ENCODE peak calls at places on chromosomes 5 and 9, in four cellular contexts. One of them, this sample, is unnamed.

GRCh38 chr5:144583493-144584154 is 413.0 kb downstream of the KCTD16 start:
- DNase-seq in coronary artery: no peak
- DNase-seq in activated CD8-positive, alpha-beta T cell treated with anti-CD3 and anti-CD28 coated beads for 36 hours: no peak
- DNase-seq in left lung: no peak
- DNase-seq in this sample: no peak

GRCh38 chr9:94108584-94108983 is 24.3 kb downstream of the PTPDC1 start:
- DNase-seq in coronary artery: no peak
- DNase-seq in activated CD8-positive, alpha-beta T cell treated with anti-CD3 and anti-CD28 coated beads for 36 hours: no peak
- DNase-seq in left lung: no peak
- DNase-seq in this sample: no peak

GRCh38 chr9:94017939-94018531 is 62.9 kb upstream of the BARX1 start:
- DNase-seq in coronary artery: no peak
- DNase-seq in activated CD8-positive, alpha-beta T cell treated with anti-CD3 and anti-CD28 coated beads for 36 hours: no peak
- DNase-seq in left lung: no peak
- DNase-seq in this sample: no peak

GRCh38 chr5:153860482-153860881 is 178.2 kb downstream of the FAM114A2 start:
- DNase-seq in coronary artery: no peak
- DNase-seq in activated CD8-positive, alpha-beta T cell treated with anti-CD3 and anti-CD28 coated beads for 36 hours: no peak
- DNase-seq in left lung: no peak
- DNase-seq in this sample: no peak

GRCh38 chr5:151351675-151352074 is 4.3 kb upstream of the SLC36A2 start:
- DNase-seq in coronary artery: no peak
- DNase-seq in activated CD8-positive, alpha-beta T cell treated with anti-CD3 and anti-CD28 coated beads for 36 hours: no peak
- DNase-seq in left lung: no peak
- DNase-seq in this sample: no peak

GRCh38 chr9:76905661-76905983 is 292 bp downstream of the PRUNE2 start:
- DNase-seq in coronary artery: no peak
- DNase-seq in activated CD8-positive, alpha-beta T cell treated with anti-CD3 and anti-CD28 coated beads for 36 hours: no peak
- DNase-seq in left lung: no peak
- DNase-seq in this sample: no peak

GRCh38 chr9:114958021-114958846 is 27.8 kb upstream of the TNFSF8 start:
- DNase-seq in coronary artery: peak; percentile 74
- DNase-seq in activated CD8-positive, alpha-beta T cell treated with anti-CD3 and anti-CD28 coated beads for 36 hours: peak; percentile 75
- DNase-seq in left lung: peak; percentile 74
- DNase-seq in this sample: peak; percentile 93

GRCh38 chr5:109298794-109299193 is 111.0 kb downstream of the PJA2 start:
- DNase-seq in coronary artery: no peak
- DNase-seq in activated CD8-positive, alpha-beta T cell treated with anti-CD3 and anti-CD28 coated beads for 36 hours: no peak
- DNase-seq in left lung: no peak
- DNase-seq in this sample: no peak

GRCh38 chr5:128857061-128857677 is 108.1 kb upstream of the SLC27A6 start:
- DNase-seq in coronary artery: no peak
- DNase-seq in activated CD8-positive, alpha-beta T cell treated with anti-CD3 and anti-CD28 coated beads for 36 hours: no peak
- DNase-seq in left lung: no peak
- DNase-seq in this sample: no peak

GRCh38 chr5:94243612-94244011 is 374.8 kb downstream of the KIAA0825 start:
- DNase-seq in coronary artery: no peak
- DNase-seq in activated CD8-positive, alpha-beta T cell treated with anti-CD3 and anti-CD28 coated beads for 36 hours: no peak
- DNase-seq in left lung: no peak
- DNase-seq in this sample: no peak

DNA sequence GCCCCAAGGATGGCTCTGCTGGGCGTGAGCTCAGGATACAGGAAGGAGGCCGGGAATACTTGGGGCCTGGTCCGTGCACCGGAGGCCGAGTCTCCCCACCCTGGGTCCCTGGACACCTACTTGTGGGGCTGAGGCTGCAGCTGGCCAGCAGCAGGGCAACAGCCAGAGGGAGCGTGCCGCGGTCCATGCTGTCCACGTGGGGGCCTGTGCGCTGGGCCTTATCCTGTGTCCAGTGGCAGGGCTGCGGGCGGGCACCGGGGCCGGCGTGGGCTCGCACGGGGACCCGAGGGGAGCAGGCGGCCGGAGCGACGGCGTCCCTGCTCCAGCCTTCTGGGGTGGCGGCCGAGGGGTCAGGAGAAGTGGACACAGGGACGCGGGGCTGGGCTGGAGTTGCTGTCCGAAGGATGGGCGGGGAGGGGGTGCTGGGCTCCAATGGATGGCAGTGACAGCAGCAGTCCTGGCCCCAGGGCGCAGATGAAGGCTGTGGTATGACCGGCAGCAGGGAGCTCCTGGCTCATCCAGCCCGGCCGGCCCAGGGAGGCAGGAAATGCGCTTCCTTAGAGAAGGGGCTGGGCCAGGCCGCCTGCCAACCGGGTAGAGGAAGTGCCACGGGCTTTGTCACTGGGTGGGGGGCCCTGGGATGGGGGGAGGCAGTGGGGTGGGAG is at the start of gene ENG:
- DNase-seq in coronary artery: no peak
- DNase-seq in activated CD8-positive, alpha-beta T cell treated with anti-CD3 and anti-CD28 coated beads for 36 hours: peak; percentile 38
- DNase-seq in left lung: peak; percentile 82
- DNase-seq in this sample: peak; percentile 59
- TF ChIP-seq CTCF in coronary artery: no peak
- TF ChIP-seq CTCF in activated CD8-positive, alpha-beta T cell treated with anti-CD3 and anti-CD28 coated beads for 36 hours: no peak
- TF ChIP-seq CTCF in left lung: no peak
- TF ChIP-seq CTCF in this sample: peak; percentile 25

DNA sequence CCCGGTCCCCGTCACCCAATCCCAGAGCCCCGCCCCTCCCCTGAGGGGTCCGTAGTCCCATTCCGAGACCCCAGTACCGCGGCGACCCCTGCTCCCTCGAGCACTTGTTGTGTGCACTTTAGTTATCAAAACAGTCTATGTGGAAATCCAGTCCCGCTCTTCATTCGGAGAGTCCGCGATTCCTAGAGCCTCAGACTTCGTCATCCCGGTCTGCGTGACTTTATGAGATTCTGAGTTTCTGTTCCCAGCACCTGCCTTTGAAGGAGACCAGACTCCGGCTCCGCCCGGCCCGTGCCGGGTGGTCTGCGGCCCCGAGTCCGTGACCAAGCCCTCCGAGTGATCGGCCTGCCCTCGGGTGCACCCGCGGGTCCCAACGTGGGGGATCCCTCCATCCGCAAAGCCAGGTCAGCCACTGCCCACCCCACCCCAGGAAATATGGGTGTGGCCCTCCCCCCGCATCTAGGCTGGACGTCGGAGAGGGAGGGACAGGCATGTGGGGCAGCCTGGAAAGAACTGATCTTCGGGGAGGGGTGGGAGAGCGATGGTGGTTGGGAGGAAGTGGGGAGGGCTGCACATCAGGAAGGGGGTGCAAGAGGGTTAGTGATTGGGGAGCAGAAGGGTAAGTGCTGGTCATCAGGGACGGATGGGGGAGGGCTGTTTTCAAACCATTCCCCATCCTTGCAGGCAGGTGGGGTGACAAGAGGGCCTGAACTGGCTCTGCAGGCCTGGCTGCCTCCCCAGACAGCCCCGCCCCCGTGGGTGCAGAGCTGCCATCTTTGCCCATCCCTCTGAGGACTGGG is 571 bp downstream of the LRSAM1 start:
- DNase-seq in coronary artery: peak; percentile 84
- DNase-seq in activated CD8-positive, alpha-beta T cell treated with anti-CD3 and anti-CD28 coated beads for 36 hours: peak; percentile 73
- DNase-seq in left lung: peak; percentile 57
- DNase-seq in this sample: no peak
- TF ChIP-seq CTCF in coronary artery: no peak
- TF ChIP-seq CTCF in activated CD8-positive, alpha-beta T cell treated with anti-CD3 and anti-CD28 coated beads for 36 hours: no peak
- TF ChIP-seq CTCF in left lung: no peak
- TF ChIP-seq CTCF in this sample: no peak

DNA sequence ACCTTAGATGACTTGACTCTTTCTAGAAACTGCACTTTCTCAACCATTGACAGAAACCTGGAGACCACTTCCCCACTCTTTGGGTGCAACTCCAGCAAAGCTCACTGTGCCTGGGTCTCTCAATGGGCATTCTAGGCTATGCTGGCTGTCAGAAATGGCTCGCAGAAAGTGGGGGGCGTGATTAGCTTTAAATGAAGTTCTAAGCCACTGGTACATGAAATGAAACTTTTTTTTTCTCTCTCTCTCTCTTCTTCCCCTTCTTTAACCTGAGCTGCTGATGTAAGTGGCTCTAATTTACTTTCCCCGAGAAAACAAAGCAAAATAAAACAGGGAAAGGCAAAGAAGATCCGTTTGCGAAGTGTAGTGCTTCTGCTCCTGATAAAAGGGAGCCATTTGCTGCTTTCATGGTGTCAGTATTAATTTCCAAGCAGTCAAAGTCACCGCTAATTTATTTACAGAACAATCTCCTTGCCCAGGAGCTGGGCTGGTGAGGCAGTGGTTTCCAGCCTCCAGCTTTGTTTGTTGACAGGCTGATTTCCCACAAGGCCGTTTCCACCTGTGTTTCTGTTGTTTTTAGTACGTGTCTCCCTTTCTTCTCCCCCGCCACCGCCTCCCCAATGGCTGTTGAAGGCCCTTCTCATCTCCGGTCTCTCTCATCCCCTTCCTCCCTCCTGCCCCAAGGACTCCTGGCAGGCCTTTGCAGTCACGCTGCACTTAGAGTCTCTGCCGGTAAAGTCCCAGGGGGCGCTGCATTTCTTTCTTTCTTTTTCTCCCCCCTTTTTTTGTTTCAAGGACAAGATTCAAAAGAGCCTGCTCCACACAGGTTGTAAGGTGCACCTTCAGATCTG is 422.9 kb downstream of the EBF1 start:
- DNase-seq in coronary artery: no peak
- DNase-seq in activated CD8-positive, alpha-beta T cell treated with anti-CD3 and anti-CD28 coated beads for 36 hours: peak; percentile 21
- DNase-seq in left lung: no peak
- DNase-seq in this sample: no peak
- TF ChIP-seq CTCF in coronary artery: no peak
- TF ChIP-seq CTCF in activated CD8-positive, alpha-beta T cell treated with anti-CD3 and anti-CD28 coated beads for 36 hours: no peak
- TF ChIP-seq CTCF in left lung: no peak
- TF ChIP-seq CTCF in this sample: no peak

DNA sequence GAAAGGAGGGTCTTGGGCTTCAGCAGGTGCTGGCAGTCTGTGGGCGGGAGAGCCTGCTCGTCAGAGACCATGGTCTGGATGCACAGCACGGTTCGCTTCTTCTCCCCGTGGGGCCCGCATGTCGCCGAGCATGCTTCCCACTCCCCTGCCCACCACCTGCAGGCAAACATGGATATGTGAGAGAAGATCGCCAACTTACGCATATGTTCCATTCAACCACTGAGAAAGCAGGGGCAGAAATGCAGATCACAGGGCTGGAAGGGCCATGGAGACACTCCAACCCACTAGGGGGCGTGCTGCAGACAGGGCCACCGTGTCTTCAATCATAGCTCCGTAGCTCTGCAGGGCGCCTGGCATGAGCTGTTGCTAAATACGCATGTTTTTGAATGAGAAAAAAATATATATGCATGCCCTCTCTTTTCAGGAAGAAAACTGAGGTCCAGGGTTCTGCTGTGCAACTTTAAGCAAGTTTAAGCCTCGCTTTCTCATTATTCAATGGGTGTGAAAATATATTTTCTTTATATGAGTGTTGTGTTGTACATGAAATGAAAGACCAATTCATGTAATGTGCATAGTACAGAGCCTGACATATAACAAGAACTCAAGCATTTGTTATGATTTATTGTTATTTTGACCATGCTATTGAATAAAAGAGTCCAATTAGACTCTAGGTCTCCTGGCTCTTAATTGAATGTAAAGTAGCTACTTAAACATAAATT is 148.0 kb downstream of the TARS1 start:
- DNase-seq in coronary artery: no peak
- DNase-seq in activated CD8-positive, alpha-beta T cell treated with anti-CD3 and anti-CD28 coated beads for 36 hours: peak; percentile 67
- DNase-seq in left lung: no peak
- DNase-seq in this sample: no peak
- TF ChIP-seq CTCF in coronary artery: no peak
- TF ChIP-seq CTCF in activated CD8-positive, alpha-beta T cell treated with anti-CD3 and anti-CD28 coated beads for 36 hours: peak; percentile 65
- TF ChIP-seq CTCF in left lung: peak; percentile 17
- TF ChIP-seq CTCF in this sample: peak; percentile 39

DNA sequence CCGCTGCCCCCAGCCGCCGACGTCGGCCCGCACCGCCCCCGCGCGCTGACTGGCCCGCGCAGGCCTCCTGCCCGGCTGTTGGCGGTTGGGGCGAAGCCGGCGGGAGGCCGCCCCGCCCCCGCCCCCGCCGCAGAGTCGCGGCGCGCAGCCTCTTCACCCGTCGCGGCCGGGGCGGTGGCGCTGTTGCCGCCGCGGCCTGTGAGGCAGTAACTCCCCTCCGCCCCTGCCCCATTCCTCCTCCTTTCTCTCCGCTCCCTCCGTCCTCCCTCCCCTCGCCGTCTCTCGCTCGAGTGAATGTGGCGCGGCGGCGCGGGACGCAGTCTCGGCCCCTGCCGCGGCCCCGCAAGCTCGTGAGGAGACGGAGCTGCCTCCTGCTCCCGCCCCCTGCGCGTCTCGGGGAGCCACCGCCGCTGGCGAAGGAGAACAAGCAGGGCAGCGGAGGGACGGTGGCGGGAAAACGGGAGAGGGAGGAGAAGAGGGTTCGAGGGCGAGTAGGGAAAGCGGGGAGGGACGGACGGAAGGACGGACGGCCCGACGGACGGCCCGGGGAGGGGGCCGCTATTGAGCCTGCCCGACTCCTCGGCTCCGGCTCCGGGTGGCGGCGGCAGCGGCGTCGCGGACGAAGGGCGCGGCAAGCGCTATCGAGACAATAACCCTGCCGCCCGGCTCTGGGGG is 637 bp upstream of the ERBIN start:
- DNase-seq in coronary artery: no peak
- DNase-seq in activated CD8-positive, alpha-beta T cell treated with anti-CD3 and anti-CD28 coated beads for 36 hours: peak; percentile 74
- DNase-seq in left lung: peak; percentile 80
- DNase-seq in this sample: peak; percentile 64
- TF ChIP-seq CTCF in coronary artery: no peak
- TF ChIP-seq CTCF in activated CD8-positive, alpha-beta T cell treated with anti-CD3 and anti-CD28 coated beads for 36 hours: no peak
- TF ChIP-seq CTCF in left lung: no peak
- TF ChIP-seq CTCF in this sample: peak; percentile 12

DNA sequence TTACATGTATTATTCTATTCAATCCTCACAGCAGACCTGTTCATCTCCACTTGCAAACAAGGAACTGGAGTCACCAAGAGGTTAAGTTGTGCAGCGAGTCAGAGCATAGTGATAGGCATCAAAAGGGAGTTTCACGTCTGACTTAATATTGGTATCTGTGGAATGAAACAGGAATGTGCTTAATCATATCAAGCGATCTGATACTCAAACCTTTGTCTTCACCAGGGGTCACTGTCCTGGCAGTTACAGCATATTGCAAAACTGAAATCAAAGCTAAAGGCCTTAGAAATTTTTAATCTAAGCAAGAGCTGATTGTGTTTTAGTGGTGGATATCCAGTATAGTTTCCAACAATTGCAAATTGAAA is 271.6 kb downstream of the PLK2 start:
- DNase-seq in coronary artery: no peak
- DNase-seq in activated CD8-positive, alpha-beta T cell treated with anti-CD3 and anti-CD28 coated beads for 36 hours: no peak
- DNase-seq in left lung: no peak
- DNase-seq in this sample: no peak
- TF ChIP-seq CTCF in coronary artery: no peak
- TF ChIP-seq CTCF in activated CD8-positive, alpha-beta T cell treated with anti-CD3 and anti-CD28 coated beads for 36 hours: no peak
- TF ChIP-seq CTCF in left lung: no peak
- TF ChIP-seq CTCF in this sample: no peak

GRCh38 chr5:69029292-69029691 is 64.5 kb upstream of the SLC30A5 start:
- DNase-seq in coronary artery: no peak
- DNase-seq in activated CD8-positive, alpha-beta T cell treated with anti-CD3 and anti-CD28 coated beads for 36 hours: no peak
- DNase-seq in left lung: no peak
- DNase-seq in this sample: no peak

GRCh38 chr5:69019665-69020064 is 74.1 kb upstream of the SLC30A5 start:
- DNase-seq in coronary artery: no peak
- DNase-seq in activated CD8-positive, alpha-beta T cell treated with anti-CD3 and anti-CD28 coated beads for 36 hours: no peak
- DNase-seq in left lung: no peak
- DNase-seq in this sample: no peak

DNA sequence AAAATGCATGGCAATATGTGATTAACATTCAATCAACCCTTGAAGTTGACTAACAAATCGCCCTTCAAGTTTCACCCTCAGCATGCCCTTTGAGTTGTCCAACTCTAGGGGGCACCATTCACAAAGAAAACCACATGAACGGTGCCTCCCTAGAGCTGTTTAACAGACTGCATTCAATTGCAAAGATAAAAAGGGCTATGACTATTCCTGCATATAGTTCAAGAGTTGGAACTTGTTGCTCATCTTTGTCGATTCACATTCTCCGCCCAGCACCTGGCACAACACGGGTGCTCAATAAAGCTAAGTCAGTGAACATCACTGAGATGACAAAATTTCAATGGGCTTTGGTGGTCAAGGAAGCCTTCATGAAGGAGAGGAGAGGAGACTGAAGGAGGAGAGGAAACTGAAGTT is 69.6 kb upstream of the SLC30A5 start:
- DNase-seq in coronary artery: no peak
- DNase-seq in activated CD8-positive, alpha-beta T cell treated with anti-CD3 and anti-CD28 coated beads for 36 hours: peak; percentile 24
- DNase-seq in left lung: no peak
- DNase-seq in this sample: no peak
- TF ChIP-seq CTCF in coronary artery: no peak
- TF ChIP-seq CTCF in activated CD8-positive, alpha-beta T cell treated with anti-CD3 and anti-CD28 coated beads for 36 hours: peak; percentile 72
- TF ChIP-seq CTCF in left lung: peak; percentile 43
- TF ChIP-seq CTCF in this sample: peak; percentile 63

This sample was measured in CD14-positive monocyte.